ENCODE peak calls at places on chromosomes 1 and 21, in six cellular contexts. D, X, M, Z, I and W are unnamed samples.

GRCh38 chr1:87428883-87429282 is 100.2 kb downstream of the LMO4 start:
- DNase-seq in I (no peak), X (no peak), Z (no peak), M (no peak), D (no peak), W (no peak)

GRCh38 chr1:155938220-155938627 is 3.2 kb upstream of the RXFP4 start:
- DNase-seq in I (peak; percentile 47), Z (no peak), X (no peak), D (peak; percentile 74), M (peak; percentile 37), W (peak; percentile 68)

GRCh38 chr1:203492486-203493130 is 1.3 kb upstream of the OPTC start:
- DNase-seq in X (no peak), I (no peak), M (no peak), D (no peak), Z (no peak), W (no peak)

GRCh38 chr1:51569284-51570062 is 47.4 kb upstream of the OSBPL9 start:
- DNase-seq in M (no peak), Z (no peak), X (peak; percentile 52), D (peak; percentile 35), I (no peak), W (peak; percentile 79)

GRCh38 chr1:15735304-15736034 is 589 bp upstream of the SLC25A34 start:
- DNase-seq in X (no peak), M (no peak), D (no peak), I (no peak), Z (no peak), W (no peak)

GRCh38 chr1:98053471-98054366 is 132.9 kb upstream of the DPYD start:
- DNase-seq in X (no peak), D (peak; percentile 81), Z (peak; percentile 80), M (peak; percentile 49), I (peak; percentile 28), W (peak; percentile 88)

GRCh38 chr1:20555025-20555757 is 2.8 kb downstream of the FAM43B start:
- DNase-seq in I (no peak), D (no peak), Z (no peak), M (no peak), X (no peak), W (no peak)

GRCh38 chr21:44927587-44928461 is 7.1 kb upstream of the ITGB2 start:
- DNase-seq in D (peak; percentile 83), Z (no peak), I (no peak), X (no peak), M (no peak), W (peak; percentile 53)

GRCh38 chr1:154796303-154796892 is 73.7 kb downstream of the KCNN3 start:
- DNase-seq in Z (no peak), M (no peak), I (no peak), D (no peak), X (no peak), W (no peak)

GRCh38 chr1:9671377-9672140 is 20.0 kb downstream of the PIK3CD start:
- DNase-seq in Z (no peak), D (no peak), M (no peak), X (no peak), I (no peak), W (peak; percentile 40)

GRCh38 chr1:64077281-64077940 is 126.0 kb upstream of the UBE2U start:
- DNase-seq in M (no peak), X (no peak), Z (no peak), I (no peak), D (no peak), W (peak; percentile 47)

GRCh38 chr1:87404306-87404705 is 75.6 kb downstream of the LMO4 start:
- DNase-seq in X (no peak), D (no peak), Z (no peak), I (no peak), M (no peak), W (no peak)

GRCh38 chr1:65395887-65396612 is 24.4 kb upstream of the LEPR start:
- DNase-seq in X (no peak), I (peak; percentile 39), D (no peak), Z (no peak), M (no peak), W (no peak)

GRCh38 chr1:183914283-183914682 is 109.4 kb downstream of the RGL1 start:
- DNase-seq in Z (no peak), X (no peak), M (no peak), D (no peak), I (peak; percentile 24), W (peak; percentile 43)

GRCh38 chr1:169309178-169310166 is 58.1 kb downstream of the NME7 start:
- DNase-seq in I (no peak), D (peak; percentile 19), X (no peak), M (no peak), Z (no peak), W (no peak)

GRCh38 chr21:35390013-35390776 is 341.1 kb upstream of the RUNX1 start:
- DNase-seq in X (no peak), Z (no peak), M (peak; percentile 87), D (no peak), I (no peak), W (peak; percentile 32)

GRCh38 chr1:30777906-30778155 is 20.3 kb upstream of the LAPTM5 start:
- DNase-seq in D (no peak), M (no peak), Z (no peak), X (no peak), I (no peak), W (no peak)

GRCh38 chr1:246836169-246836568 is 95.6 kb downstream of the AHCTF1 start:
- DNase-seq in D (no peak), I (peak; percentile 5), Z (no peak), M (no peak), X (no peak), W (no peak)

GRCh38 chr1:20615946-20616345 is 17.3 kb upstream of the PINK1 start:
- DNase-seq in Z (no peak), M (no peak), X (no peak), D (no peak), I (no peak), W (no peak)

GRCh38 chr1:243267346-243268283 is 11.8 kb downstream of the SDCCAG8 start:
- DNase-seq in D (no peak), M (no peak), I (no peak), X (no peak), Z (no peak), W (no peak)

GRCh38 chr1:183103577-183103976 is 80.4 kb downstream of the LAMC1 start:
- DNase-seq in Z (no peak), X (no peak), M (no peak), I (no peak), D (no peak), W (no peak)

GRCh38 chr1:44676484-44677200 is 2.1 kb downstream of the ARMH1 start:
- DNase-seq in M (no peak), I (peak; percentile 30), X (peak; percentile 39), D (no peak), Z (no peak), W (peak; percentile 89)

GRCh38 chr1:64474639-64475038 is 4.7 kb downstream of the CACHD1 start:
- DNase-seq in M (peak; percentile 4), X (no peak), D (no peak), I (no peak), Z (no peak), W (peak; percentile 65)

GRCh38 chr1:69777423-69777822 is 209.7 kb downstream of the LRRC7 start:
- DNase-seq in M (no peak), X (no peak), I (no peak), D (no peak), Z (no peak), W (no peak)

GRCh38 chr1:207672525-207673130 is 27.7 kb downstream of the CR1L start:
- DNase-seq in D (peak; percentile 56), I (peak; percentile 6), M (peak; percentile 67), X (no peak), Z (peak; percentile 47), W (peak; percentile 14)

GRCh38 chr21:14952916-14953315 is 111.9 kb downstream of the NRIP1 start:
- DNase-seq in D (no peak), I (no peak), Z (no peak), M (no peak), X (no peak), W (no peak)

GRCh38 chr1:186289943-186290560 is 85.0 kb downstream of the TPR start:
- DNase-seq in I (no peak), X (no peak), Z (no peak), M (no peak), D (no peak), W (no peak)

GRCh38 chr1:176897350-176898236 is 266.9 kb downstream of the ASTN1 start:
- DNase-seq in I (peak; percentile 19), Z (peak; percentile 92), X (no peak), M (peak; percentile 61), D (peak; percentile 49), W (peak; percentile 72)

GRCh38 chr1:154353460-154353904 is 28.2 kb downstream of the ATP8B2 start:
- DNase-seq in D (peak; percentile 55), X (no peak), Z (no peak), I (peak; percentile 35), M (no peak), W (peak; percentile 55)

GRCh38 chr1:202835548-202836072 is 24.9 kb downstream of the PCAT6 start:
- DNase-seq in X (no peak), Z (no peak), I (no peak), D (peak; percentile 72), M (no peak), W (no peak)

GRCh38 chr1:67850151-67850551 is 16.9 kb upstream of the GNG12 start:
- DNase-seq in Z (no peak), X (no peak), D (no peak), I (no peak), M (peak; percentile 32), W (peak; percentile 66)

GRCh38 chr1:193538004-193538355 is 351.6 kb upstream of the B3GALT2 start:
- DNase-seq in Z (no peak), D (no peak), I (no peak), X (no peak), M (no peak), W (no peak)